ENCODE peak calls at places on chromosomes 13 and 19, in nine cellular contexts. C, H, G, X, D, S, J, B and K are unnamed samples.

GRCh38 chr13:90302113-90302512 is 1045.4 kb upstream of the MIR17HG start:
- DNase-seq in H (peak), B (peak), X (peak), D (no peak), S (no peak), G (no peak), J (peak), C (no peak), K (no peak)

GRCh38 chr19:5947435-5947834 is 30.5 kb downstream of the RANBP3 start:
- DNase-seq in X (peak), C (peak), H (peak), D (no peak), J (peak), G (peak), B (peak), S (no peak), K (no peak)

GRCh38 chr13:85659493-85659892 is 139.7 kb downstream of the SLITRK6 start:
- DNase-seq in X (no peak), J (no peak), S (no peak), H (peak), G (no peak), C (no peak), B (peak), D (no peak), K (no peak)

GRCh38 chr19:57016076-57016475 is 103.7 kb upstream of the USP29 start:
- DNase-seq in X (no peak), G (no peak), S (no peak), D (no peak), B (no peak), C (peak), H (no peak), J (no peak), K (no peak)

GRCh38 chr19:37817180-37817911 is 38.0 kb upstream of the ZNF573 start:
- DNase-seq in C (no peak), X (peak), S (peak), G (peak), J (peak), H (peak), D (peak), B (peak), K (peak)

GRCh38 chr13:85332595-85332994 is 466.6 kb downstream of the SLITRK6 start:
- DNase-seq in D (no peak), G (no peak), S (no peak), X (no peak), C (no peak), H (no peak), B (no peak), J (no peak), K (no peak)

GRCh38 chr13:46321494-46322225 is 65.4 kb downstream of the RUBCNL start:
- DNase-seq in H (peak), B (peak), X (peak), G (peak), C (no peak), S (peak), J (peak), D (peak), K (peak)

GRCh38 chr19:6587093-6587820 is 3.7 kb downstream of the CD70 start:
- DNase-seq in S (no peak), B (peak), J (no peak), D (peak), C (peak), X (peak), G (no peak), H (no peak), K (peak)

GRCh38 chr19:3343619-3344502 is 22.5 kb upstream of the NFIC start:
- DNase-seq in G (peak), J (peak), X (peak), D (no peak), C (peak), H (peak), B (peak), S (peak), K (no peak)

GRCh38 chr13:30125422-30126073 is 181.8 kb downstream of the KATNAL1 start:
- DNase-seq in X (peak), D (no peak), H (peak), C (no peak), G (peak), B (peak), S (no peak), J (peak), K (no peak)

GRCh38 chr19:4437103-4437502 is 20.5 kb downstream of the UBXN6 start:
- DNase-seq in B (no peak), H (no peak), S (no peak), X (no peak), C (no peak), D (no peak), J (no peak), G (no peak), K (no peak)

GRCh38 chr13:102699419-102699961 is 4.6 kb upstream of the METTL21C start:
- DNase-seq in B (no peak), D (no peak), G (no peak), J (no peak), H (no peak), X (no peak), C (no peak), S (no peak), K (peak)

GRCh38 chr13:67186985-67187569 is 43.1 kb downstream of the PCDH9 start:
- DNase-seq in B (no peak), X (no peak), D (peak), J (peak), S (no peak), G (no peak), H (no peak), C (no peak), K (no peak)

GRCh38 chr19:40398417-40399056 is 8.6 kb upstream of the HIPK4 start:
- DNase-seq in B (no peak), C (peak), G (no peak), S (no peak), H (no peak), X (no peak), J (peak), D (peak), K (peak)

GRCh38 chr13:30047154-30047874 is 196.9 kb upstream of the UBL3 start:
- DNase-seq in X (no peak), G (no peak), S (no peak), H (peak), D (no peak), B (no peak), C (no peak), J (no peak), K (no peak)

GRCh38 chr13:43473437-43473836 is 313.3 kb downstream of the ENOX1 start:
- DNase-seq in X (no peak), D (no peak), J (no peak), C (no peak), B (peak), H (no peak), S (no peak), G (no peak), K (no peak)

GRCh38 chr13:103349664-103350063 is 283.4 kb upstream of the SLC10A2 start:
- DNase-seq in X (no peak), H (no peak), D (no peak), J (no peak), C (no peak), B (no peak), S (no peak), G (peak), K (peak)

DNA sequence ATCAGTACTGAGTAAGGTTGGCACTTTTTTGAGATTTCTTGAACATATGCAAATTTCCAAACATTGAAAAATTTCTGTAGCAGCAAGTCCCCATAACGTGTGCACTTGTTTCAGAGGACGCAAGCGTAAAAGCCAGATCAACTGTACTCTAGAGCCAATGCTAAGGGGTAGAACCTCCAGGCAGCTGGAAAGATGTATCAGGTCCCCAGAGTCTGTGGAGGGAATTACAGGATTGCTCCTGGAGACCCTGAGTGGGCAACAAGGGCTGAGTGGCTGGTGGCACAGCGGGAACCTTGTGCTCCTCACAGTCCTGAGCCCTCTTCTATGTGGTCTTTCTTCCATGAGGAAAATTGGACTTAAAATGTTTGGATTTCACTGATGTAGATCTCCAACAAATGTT is 53.9 kb upstream of the AMER2 start:
- DNase-seq in X (no peak), S (no peak), G (peak), B (no peak), D (no peak), J (no peak), H (no peak), C (peak), K (no peak)
- TF ChIP-seq CTCF in X (no peak), S (peak), G (no peak), B (no peak), D (no peak), J (no peak), H (no peak), C (no peak), K (no peak)

DNA sequence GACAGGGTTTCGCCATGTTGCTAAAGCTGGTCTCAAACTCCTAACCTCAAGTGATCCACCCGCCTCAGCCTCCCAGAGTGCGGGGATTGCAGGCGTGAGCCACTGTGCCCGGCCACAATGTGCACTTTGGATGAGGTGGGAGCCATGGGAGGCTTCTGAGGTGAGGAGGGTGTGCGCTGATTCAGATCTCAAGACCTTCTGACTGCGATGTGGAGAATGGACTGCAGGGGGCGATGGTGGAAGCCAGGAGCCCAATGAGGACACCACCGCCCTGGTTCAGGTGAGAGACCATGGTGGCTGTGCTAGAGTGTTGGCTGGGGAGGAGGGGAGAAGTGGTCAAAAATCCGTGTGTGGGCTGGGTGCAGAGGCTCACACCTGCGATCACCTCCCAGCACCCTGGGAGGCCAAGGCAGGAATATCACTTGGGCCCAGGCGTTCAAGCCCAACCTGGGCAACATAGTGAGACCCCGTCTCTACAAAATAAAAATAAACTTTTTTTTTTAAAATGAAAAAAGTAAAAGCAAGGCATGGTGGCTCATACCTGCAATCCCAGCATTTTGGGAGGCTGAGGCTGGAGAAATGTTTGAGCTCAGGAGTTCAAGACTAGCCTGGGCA is 5.6 kb downstream of the INAFM1 start:
- DNase-seq in B (no peak), S (peak), J (no peak), D (peak), H (no peak), G (peak), C (no peak), X (peak), K (peak)
- TF ChIP-seq CTCF in B (peak), S (peak), J (peak), D (peak), H (peak), G (peak), C (no peak), X (peak), K (no peak)

GRCh38 chr19:35743640-35744306 is 1.4 kb downstream of the U2AF1L4 start:
- DNase-seq in D (no peak), B (no peak), C (no peak), S (no peak), X (no peak), G (no peak), J (no peak), H (no peak), K (no peak)

GRCh38 chr19:35744335-35744687 is 907 bp downstream of the U2AF1L4 start:
- DNase-seq in S (no peak), C (no peak), G (no peak), D (no peak), H (no peak), J (no peak), X (no peak), B (no peak), K (no peak)

GRCh38 chr19:35745328-35746086 is at the start of the genes PSENEN and U2AF1L4:
- DNase-seq in D (peak), H (peak), B (peak), S (peak), J (peak), G (peak), C (peak), X (peak), K (peak)

GRCh38 chr19:35746087-35746462 is 624 bp downstream of the PSENEN start:
- DNase-seq in G (no peak), X (no peak), C (no peak), H (no peak), S (no peak), B (no peak), J (no peak), D (no peak), K (no peak)

GRCh38 chr19:35744688-35745327 is 410 bp downstream of the U2AF1L4 start:
- DNase-seq in X (peak), S (peak), G (peak), D (peak), B (peak), J (peak), C (peak), H (peak), K (peak)
- TF ChIP-seq CTCF in X (peak), S (peak), G (peak), D (peak), B (peak), J (peak), C (no peak), H (peak), K (no peak)

GRCh38 chr19:50710094-50710493 is 9.5 kb downstream of the SHANK1 start:
- DNase-seq in B (no peak), J (no peak), S (no peak), C (no peak), X (no peak), H (no peak), D (no peak), G (no peak), K (no peak)
- TF ChIP-seq CTCF in B (no peak), J (no peak), S (peak), C (no peak), X (peak), H (peak), D (no peak), G (no peak), K (peak)

GRCh38 chr13:108214511-108215383 is 589 bp downstream of the LIG4 start:
- DNase-seq in D (peak), J (no peak), B (peak), S (peak), G (no peak), H (no peak), C (no peak), X (no peak), K (peak)

GRCh38 chr13:108223850-108224503 is 5.8 kb downstream of the ABHD13 start:
- DNase-seq in C (no peak), S (no peak), G (no peak), H (no peak), X (no peak), J (no peak), D (no peak), B (no peak), K (no peak)

GRCh38 chr13:108215428-108215827 is at the start of gene LIG4:
- DNase-seq in X (peak), C (peak), H (peak), J (peak), S (peak), B (peak), D (peak), G (peak), K (peak)

GRCh38 chr13:108218044-108218974 is at the start of gene ABHD13:
- DNase-seq in B (peak), D (peak), S (peak), C (peak), G (peak), X (peak), H (peak), J (peak), K (peak)

DNA sequence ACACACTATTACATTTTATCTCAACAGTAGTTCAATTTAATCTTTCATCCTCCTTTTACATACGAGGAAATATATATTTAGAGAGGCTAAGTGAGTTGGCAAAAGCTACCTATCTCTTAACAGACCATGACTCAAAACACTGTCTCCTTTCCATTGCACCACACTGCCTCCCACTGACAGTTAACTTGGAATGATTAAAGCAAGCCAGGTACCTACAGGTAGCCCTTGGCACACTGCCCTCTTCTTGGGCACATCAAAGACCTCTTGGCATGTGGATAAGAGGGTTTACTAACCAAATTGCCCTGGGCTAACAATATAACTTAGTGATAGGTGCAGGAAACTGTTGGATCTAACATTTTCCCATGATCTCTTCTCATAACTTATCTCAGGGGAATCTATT is 1.9 kb downstream of the ABHD13 start:
- DNase-seq in B (no peak), S (peak), C (no peak), J (no peak), G (no peak), D (no peak), X (no peak), H (no peak), K (no peak)
- TF ChIP-seq CTCF in B (no peak), S (peak), C (no peak), J (no peak), G (no peak), D (no peak), X (no peak), H (no peak), K (no peak)

DNA sequence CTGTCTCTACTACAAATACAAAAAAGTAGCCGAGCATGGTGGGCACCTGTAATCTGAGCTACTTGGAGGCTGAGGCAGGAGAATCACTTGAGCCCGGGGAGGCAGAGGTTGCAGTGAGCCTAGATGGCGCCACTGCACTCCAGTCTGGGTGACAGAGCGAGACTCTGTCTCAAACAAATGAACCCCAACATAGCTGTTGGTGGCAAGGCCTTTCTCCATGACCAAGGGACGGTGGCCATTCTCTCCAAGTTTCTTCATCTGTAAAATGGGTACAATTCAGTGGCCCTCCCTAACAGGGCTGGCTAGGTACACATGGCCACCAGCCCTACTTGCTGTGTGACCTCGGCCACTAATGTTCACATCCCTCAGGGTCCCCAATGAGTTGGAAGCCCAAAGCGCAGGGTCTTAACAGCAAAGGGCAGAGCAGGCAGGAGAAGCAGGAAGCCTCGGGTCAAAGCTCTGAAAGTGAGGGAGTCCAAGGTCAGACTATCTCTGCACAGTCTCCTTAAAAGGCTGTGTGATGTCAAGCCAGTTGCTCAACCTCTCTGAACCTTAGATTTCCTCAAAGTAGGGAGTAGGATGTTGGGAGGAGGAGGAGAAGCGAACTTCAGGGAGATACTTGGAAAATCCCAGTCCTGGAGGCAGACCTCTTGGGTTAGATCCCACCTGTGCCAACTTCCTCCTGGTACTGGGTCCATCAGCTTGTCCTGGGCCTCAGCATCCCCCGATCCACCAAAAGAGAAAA is 2.7 kb downstream of the JUND start:
- DNase-seq in C (no peak), X (no peak), J (peak), B (peak), S (peak), H (no peak), D (no peak), G (peak), K (no peak)
- TF ChIP-seq CTCF in C (no peak), X (peak), J (peak), B (peak), S (peak), H (peak), D (peak), G (no peak), K (no peak)